ENCODE peak calls at places on chromosomes 13 and 19, in ten cellular contexts. N, Q, J, W, X, H, O, K, T and U are unnamed samples.

GRCh38 chr19:37127999-37128820 is 44.3 kb downstream of the ZNF585A start:
- DNase-seq in N (no peak), Q (no peak), J (no peak), W (no peak), X (no peak), H (no peak), O (no peak), K (no peak), T (no peak), U (no peak)

GRCh38 chr19:3358919-3359849 is 7.2 kb upstream of the NFIC start:
- DNase-seq in N (peak; percentile 46), Q (no peak), J (peak; percentile 57), W (no peak), X (peak; percentile 61), H (no peak), O (no peak), K (peak; percentile 97), T (no peak), U (no peak)

GRCh38 chr19:7428651-7429113 is 60.2 kb downstream of the PEX11G start:
- DNase-seq in N (no peak), Q (no peak), J (no peak), W (no peak), X (no peak), H (no peak), O (no peak), K (no peak), T (no peak), U (no peak)

GRCh38 chr19:10285393-10285792 is 1.4 kb upstream of the ICAM4 start:
- DNase-seq in N (no peak), Q (no peak), J (no peak), W (no peak), X (no peak), H (no peak), O (no peak), K (no peak), T (no peak), U (no peak)

GRCh38 chr19:55058781-55059610 is 4.0 kb downstream of the RDH13 start:
- DNase-seq in N (no peak), Q (no peak), J (no peak), W (no peak), X (no peak), H (no peak), O (no peak), K (no peak), T (no peak), U (no peak)

GRCh38 chr19:4358709-4359626 is 15.6 kb downstream of the MPND start:
- DNase-seq in N (no peak), Q (no peak), J (no peak), W (no peak), X (no peak), H (no peak), O (no peak), K (no peak), T (no peak), U (no peak)

GRCh38 chr13:113607056-113607455 is 22.5 kb downstream of the TFDP1 start:
- DNase-seq in N (no peak), Q (no peak), J (no peak), W (no peak), X (no peak), H (no peak), O (no peak), K (no peak), T (no peak), U (no peak)

GRCh38 chr19:41223431-41224234 is 4.6 kb downstream of the AXL start:
- DNase-seq in N (no peak), Q (no peak), J (peak; percentile 24), W (no peak), X (no peak), H (peak; percentile 77), O (no peak), K (no peak), T (no peak), U (peak; percentile 65)

GRCh38 chr13:24224232-24224680 is 63.7 kb downstream of the SPATA13 start:
- DNase-seq in N (no peak), Q (no peak), J (peak; percentile 21), W (no peak), X (no peak), H (no peak), O (no peak), K (no peak), T (no peak), U (no peak)

GRCh38 chr19:16386619-16387240 is 62.1 kb downstream of the KLF2 start:
- DNase-seq in N (no peak), Q (peak; percentile 58), J (peak; percentile 27), W (no peak), X (peak; percentile 4), H (no peak), O (peak; percentile 72), K (peak; percentile 64), T (peak; percentile 0), U (peak; percentile 57)

GRCh38 chr19:55063492-55063843 is 520 bp upstream of the RDH13 start:
- DNase-seq in N (no peak), Q (no peak), J (no peak), W (no peak), X (no peak), H (no peak), O (no peak), K (no peak), T (no peak), U (no peak)

GRCh38 chr19:50547385-50548190 is 20.6 kb downstream of the LRRC4B start:
- DNase-seq in N (no peak), Q (no peak), J (peak; percentile 51), W (no peak), X (no peak), H (no peak), O (no peak), K (no peak), T (no peak), U (no peak)

GRCh38 chr19:36267061-36267845 is 52.3 kb downstream of the ZNF146 start:
- DNase-seq in N (no peak), Q (no peak), J (no peak), W (no peak), X (no peak), H (no peak), O (no peak), K (no peak), T (no peak), U (no peak)

GRCh38 chr19:48117515-48118330 is 7.1 kb upstream of the PLA2G4C start:
- DNase-seq in N (no peak), Q (no peak), J (no peak), W (no peak), X (no peak), H (no peak), O (no peak), K (no peak), T (no peak), U (peak; percentile 52)

GRCh38 chr19:30669329-30670010 is 297.3 kb downstream of the ZNF536 start:
- DNase-seq in N (peak; percentile 49), Q (peak; percentile 83), J (peak; percentile 34), W (no peak), X (no peak), H (no peak), O (no peak), K (peak; percentile 14), T (peak; percentile 43), U (peak; percentile 86)

GRCh38 chr13:60351326-60351725 is 45.7 kb upstream of the TDRD3 start:
- DNase-seq in N (no peak), Q (no peak), J (no peak), W (no peak), X (no peak), H (no peak), O (no peak), K (no peak), T (no peak), U (no peak)

GRCh38 chr13:64397699-64398098 is 2832.4 kb downstream of the PCDH9 start:
- DNase-seq in N (no peak), Q (no peak), J (no peak), W (no peak), X (no peak), H (no peak), O (no peak), K (no peak), T (no peak), U (no peak)

GRCh38 chr13:44843403-44843802 is 145.9 kb downstream of the NUFIP1 start:
- DNase-seq in N (no peak), Q (no peak), J (no peak), W (no peak), X (no peak), H (no peak), O (peak; percentile 34), K (no peak), T (no peak), U (no peak)

GRCh38 chr13:58926858-58927257 is 1236.9 kb downstream of the DIAPH3 start:
- DNase-seq in N (no peak), Q (no peak), J (no peak), W (no peak), X (no peak), H (no peak), O (no peak), K (no peak), T (no peak), U (no peak)

GRCh38 chr19:17282488-17283256 is 971 bp downstream of the ANKLE1 start:
- DNase-seq in N (peak; percentile 82), Q (peak; percentile 92), J (peak; percentile 45), W (peak; percentile 47), X (peak; percentile 75), H (peak; percentile 67), O (peak; percentile 76), K (peak; percentile 88), T (peak; percentile 48), U (peak; percentile 92)

GRCh38 chr19:10111405-10111811 is at the start of gene P2RY11:
- DNase-seq in N (peak; percentile 55), Q (no peak), J (peak; percentile 43), W (no peak), X (no peak), H (no peak), O (no peak), K (no peak), T (no peak), U (no peak)

GRCh38 chr19:43624933-43625332 is 5.5 kb upstream of the ZNF428 start:
- DNase-seq in N (peak; percentile 87), Q (peak; percentile 88), J (no peak), W (peak; percentile 41), X (no peak), H (no peak), O (no peak), K (peak; percentile 59), T (no peak), U (peak; percentile 98)

GRCh38 chr13:34458756-34459462 is 483.2 kb upstream of the NBEA start:
- DNase-seq in N (no peak), Q (no peak), J (no peak), W (no peak), X (no peak), H (no peak), O (no peak), K (no peak), T (no peak), U (no peak)

GRCh38 chr13:73334459-73334858 is 275.7 kb downstream of the KLF5 start:
- DNase-seq in N (no peak), Q (no peak), J (no peak), W (no peak), X (no peak), H (no peak), O (no peak), K (no peak), T (no peak), U (no peak)

GRCh38 chr13:37306778-37307544 is 201.5 kb upstream of the CSNK1A1L start:
- DNase-seq in N (no peak), Q (no peak), J (no peak), W (no peak), X (no peak), H (no peak), O (no peak), K (no peak), T (no peak), U (no peak)

GRCh38 chr19:5369962-5370367 is 29.4 kb upstream of the PTPRS start:
- DNase-seq in N (peak; percentile 65), Q (peak; percentile 91), J (no peak), W (no peak), X (no peak), H (no peak), O (no peak), K (peak; percentile 44), T (no peak), U (peak; percentile 93)

GRCh38 chr13:31998131-31998530 is 33.4 kb upstream of the FRY start:
- DNase-seq in N (no peak), Q (no peak), J (no peak), W (no peak), X (no peak), H (no peak), O (no peak), K (no peak), T (peak; percentile 78), U (no peak)

GRCh38 chr13:34031629-34032028 is 213.7 kb downstream of the RFC3 start:
- DNase-seq in N (no peak), Q (no peak), J (no peak), W (no peak), X (no peak), H (no peak), O (no peak), K (no peak), T (no peak), U (no peak)